ENCODE peak calls at places on chromosome 6, in five cellular contexts. P, G, B, N and A are unnamed samples. For H3K4me1, the result is how much of the 10 kb centered on the place peaks cover.

GRCh38 chr6:125154184-125155135 is 887 bp downstream of the TPD52L1 start:
- DNase-seq in G (peak), N (peak), B (peak), P (no peak), A (peak)

GRCh38 chr6:20680697-20681165 is 146.5 kb downstream of the CDKAL1 start:
- DNase-seq in G (no peak), B (no peak), N (no peak), P (no peak), A (no peak)

GRCh38 chr6:120077489-120077888 is 727.9 kb upstream of the MAN1A1 start:
- DNase-seq in G (no peak), N (no peak), P (no peak), B (no peak), A (no peak)

GRCh38 chr6:168774381-168774780 is 333.4 kb downstream of the SMOC2 start:
- DNase-seq in P (no peak), G (no peak), N (no peak), B (no peak), A (no peak)

GRCh38 chr6:110181131-110182027 is 1.2 kb downstream of the CDC40 start:
- DNase-seq in B (no peak), N (no peak), G (no peak), P (no peak), A (no peak)

GRCh38 chr6:100176321-100176950 is 182.4 kb upstream of the MCHR2 start:
- DNase-seq in G (no peak), P (no peak), B (no peak), N (no peak), A (no peak)

GRCh38 chr6:117513778-117514371 is 31.4 kb downstream of the DCBLD1 start:
- DNase-seq in N (no peak), G (no peak), B (no peak), P (no peak), A (no peak)

GRCh38 chr6:37877373-37878149 is 58.0 kb downstream of the ZFAND3 start:
- DNase-seq in G (no peak), N (no peak), P (no peak), B (no peak), A (no peak)

GRCh38 chr6:29071831-29072723 is 15.0 kb downstream of the OR2B3 start:
- DNase-seq in N (peak), B (no peak), G (peak), P (no peak), A (peak)

GRCh38 chr6:145904391-145904790 is 59.8 kb downstream of the SHPRH start:
- DNase-seq in G (no peak), N (no peak), B (no peak), P (no peak), A (no peak)

GRCh38 chr6:134520181-134521115 is 202.5 kb upstream of the SGK1 start:
- DNase-seq in G (no peak), P (no peak), B (no peak), N (no peak), A (no peak)

GRCh38 chr6:106460481-106460880 is 100.0 kb downstream of the CRYBG1 start:
- DNase-seq in G (no peak), N (no peak), P (no peak), B (no peak), A (no peak)

GRCh38 chr6:106462923-106463557 is 102.5 kb downstream of the CRYBG1 start:
- DNase-seq in G (no peak), P (no peak), N (no peak), B (no peak), A (no peak)

GRCh38 chr6:106458021-106458986 is 97.8 kb downstream of the CRYBG1 start:
- DNase-seq in G (no peak), B (no peak), N (no peak), P (no peak), A (no peak)

GRCh38 chr6:106466211-106466610 is 105.7 kb downstream of the CRYBG1 start:
- DNase-seq in B (no peak), N (no peak), G (no peak), P (no peak), A (no peak)

DNA sequence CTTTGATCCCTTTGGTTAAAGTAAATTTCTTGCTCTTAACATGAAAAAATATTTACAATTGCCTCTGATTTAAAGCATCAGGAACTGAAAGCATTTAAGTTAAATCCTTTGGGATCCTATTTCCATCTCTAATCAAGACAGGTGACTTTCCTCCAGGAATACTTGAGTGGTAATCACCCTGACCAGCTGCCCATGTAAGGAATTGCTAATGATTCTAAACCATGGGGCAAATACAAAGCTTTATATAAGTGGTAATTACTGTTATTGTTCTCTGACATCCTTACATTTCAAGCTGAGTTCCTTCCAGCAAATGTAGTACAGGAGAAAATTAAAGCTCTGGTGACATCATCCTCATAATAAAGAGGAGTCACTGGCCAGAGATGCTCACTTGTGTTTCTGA is 100.6 kb downstream of the CRYBG1 start:
- DNase-seq in B (no peak), G (no peak), N (no peak), P (no peak), A (no peak)
- H3K4me1 ChIP-seq in B (under half), G (under half), N (under half), P (under half), A (under half)

DNA sequence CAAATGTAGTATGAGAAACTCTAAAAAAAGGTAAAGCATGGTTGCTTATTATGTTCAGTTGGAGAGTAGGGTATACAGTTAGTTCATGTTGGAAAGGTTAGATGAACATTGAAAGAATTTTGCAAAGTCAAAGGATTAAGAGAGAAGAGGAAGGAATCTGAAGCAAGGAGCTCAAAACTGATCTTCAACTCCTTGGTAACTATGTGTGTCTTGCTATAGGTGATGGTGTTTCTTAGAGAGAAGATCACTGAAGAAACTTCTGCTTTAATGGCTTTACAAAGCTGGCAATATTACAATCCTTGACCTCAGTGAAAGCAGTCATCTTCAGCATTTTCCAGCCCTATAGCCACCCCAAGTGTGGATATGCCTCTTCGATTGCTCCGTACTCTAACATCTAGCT is 4.7 kb downstream of the HLA-DRA start:
- DNase-seq in N (no peak), P (no peak), G (no peak), B (no peak), A (no peak)
- TF ChIP-seq POLR2AphosphoS5 in N (no peak), P (no peak), G (no peak), B (no peak), A (no peak)

GRCh38 chr6:57268294-57268640 is 46.2 kb upstream of the RAB23 start:
- DNase-seq in G (no peak), N (no peak), P (no peak), B (no peak), A (no peak)

GRCh38 chr6:57262491-57262890 is 40.4 kb upstream of the RAB23 start:
- DNase-seq in N (no peak), G (peak), B (no peak), P (peak), A (no peak)

GRCh38 chr6:57265755-57266221 is 43.7 kb upstream of the RAB23 start:
- DNase-seq in P (no peak), B (no peak), N (no peak), G (no peak), A (no peak)

GRCh38 chr6:57262901-57263694 is 41.0 kb upstream of the RAB23 start:
- DNase-seq in B (no peak), G (no peak), P (no peak), N (no peak), A (no peak)

DNA sequence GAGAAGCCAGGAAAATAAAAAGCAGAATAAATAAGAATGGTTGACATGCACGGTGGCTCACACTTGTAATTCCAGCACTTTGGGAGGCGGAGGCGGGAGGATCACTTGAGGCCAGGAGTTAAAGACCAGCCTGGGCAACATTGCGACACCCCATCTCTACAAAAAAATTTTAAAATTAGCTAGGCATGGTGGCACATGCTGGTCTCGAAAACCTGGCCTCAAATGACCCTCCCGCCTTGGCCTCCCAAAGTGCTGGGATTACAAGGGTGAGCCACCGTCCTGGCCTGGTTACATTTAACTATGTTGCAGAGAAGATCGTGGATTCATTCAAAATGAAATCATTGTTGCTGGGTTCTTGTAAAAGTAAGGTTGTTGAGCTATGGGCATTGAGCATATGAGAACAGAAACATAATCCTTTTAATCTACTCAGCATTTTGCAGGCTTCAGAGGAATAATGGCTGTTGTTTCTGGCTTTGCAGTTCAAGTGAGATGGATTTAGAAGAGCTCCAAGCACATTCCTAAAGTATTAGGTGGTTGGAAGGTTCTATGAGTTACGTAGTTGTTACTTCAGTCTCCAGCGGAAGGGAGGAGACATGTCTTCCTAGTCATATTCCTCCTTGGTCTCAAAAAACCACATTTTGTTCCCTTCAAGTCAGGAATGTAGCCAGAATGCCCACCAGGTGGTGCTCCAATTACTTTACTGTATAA is 45.6 kb upstream of the RAB23 start:
- DNase-seq in G (peak), P (peak), N (peak), B (no peak), A (peak)
- H3K4me1 ChIP-seq in G (under half), P (under half), N (under half), B (under half), A (under half)

GRCh38 chr6:3888153-3888957 is 39.2 kb downstream of the FAM50B start:
- DNase-seq in G (peak), N (no peak), B (peak), P (peak), A (no peak)

GRCh38 chr6:3884007-3884745 is 35.0 kb downstream of the FAM50B start:
- DNase-seq in N (no peak), G (no peak), B (no peak), P (no peak), A (no peak)

GRCh38 chr6:3882865-3883264 is 33.7 kb downstream of the FAM50B start:
- DNase-seq in P (no peak), B (no peak), G (no peak), N (no peak), A (no peak)

GRCh38 chr6:3885262-3886036 is 36.3 kb downstream of the FAM50B start:
- DNase-seq in N (no peak), P (no peak), B (no peak), G (no peak), A (no peak)

DNA sequence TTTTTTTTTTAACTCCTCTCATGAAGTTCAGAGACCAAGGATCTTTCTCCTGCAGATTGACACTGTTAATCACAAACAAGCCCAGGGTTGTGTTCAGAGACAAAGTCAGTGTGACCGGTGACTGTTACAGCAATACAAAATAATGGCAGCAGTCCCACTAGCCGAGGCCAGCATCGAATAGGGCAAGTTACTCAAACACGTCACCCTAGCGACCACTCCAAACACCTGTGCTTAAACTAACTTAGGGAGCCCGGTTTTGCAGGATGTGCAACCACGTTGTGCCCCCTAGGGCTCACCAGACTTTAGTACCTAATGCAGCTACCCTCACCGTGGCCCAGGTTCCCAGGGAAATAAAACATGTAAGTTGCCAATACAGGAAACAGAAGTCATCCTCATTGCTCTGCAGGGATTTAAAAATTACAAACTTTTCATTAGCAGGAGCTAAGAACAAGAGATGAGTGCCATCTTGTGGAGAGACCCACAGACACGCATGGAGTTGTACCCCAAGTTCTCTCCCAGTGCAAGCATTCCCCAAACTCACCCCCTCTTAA is 38.1 kb downstream of the FAM50B start:
- DNase-seq in N (no peak), G (no peak), B (no peak), P (no peak), A (no peak)
- TF ChIP-seq POLR2AphosphoS5 in N (no peak), G (no peak), B (no peak), P (no peak), A (no peak)

GRCh38 chr6:71676298-71676697 is 210.1 kb upstream of the RIMS1 start:
- DNase-seq in P (no peak), G (no peak), N (no peak), B (no peak), A (no peak)
- H3K4me1 ChIP-seq in P (under half), G (under half), N (under half), B (under half), A (under half)

GRCh38 chr6:154822947-154823558 is 89.8 kb downstream of the SCAF8 start:
- DNase-seq in N (no peak), B (no peak), G (no peak), P (no peak), A (no peak)
- TF ChIP-seq POLR2AphosphoS5 in N (no peak), B (no peak), G (no peak), P (no peak), A (no peak)

GRCh38 chr6:159044899-159045727 is at the start of gene TAGAP:
- DNase-seq in N (no peak), B (peak), P (peak), G (peak), A (peak)
- H3K4me1 ChIP-seq in N (under half), B (under half), P (under half), G (under half), A (under half)

DNA sequence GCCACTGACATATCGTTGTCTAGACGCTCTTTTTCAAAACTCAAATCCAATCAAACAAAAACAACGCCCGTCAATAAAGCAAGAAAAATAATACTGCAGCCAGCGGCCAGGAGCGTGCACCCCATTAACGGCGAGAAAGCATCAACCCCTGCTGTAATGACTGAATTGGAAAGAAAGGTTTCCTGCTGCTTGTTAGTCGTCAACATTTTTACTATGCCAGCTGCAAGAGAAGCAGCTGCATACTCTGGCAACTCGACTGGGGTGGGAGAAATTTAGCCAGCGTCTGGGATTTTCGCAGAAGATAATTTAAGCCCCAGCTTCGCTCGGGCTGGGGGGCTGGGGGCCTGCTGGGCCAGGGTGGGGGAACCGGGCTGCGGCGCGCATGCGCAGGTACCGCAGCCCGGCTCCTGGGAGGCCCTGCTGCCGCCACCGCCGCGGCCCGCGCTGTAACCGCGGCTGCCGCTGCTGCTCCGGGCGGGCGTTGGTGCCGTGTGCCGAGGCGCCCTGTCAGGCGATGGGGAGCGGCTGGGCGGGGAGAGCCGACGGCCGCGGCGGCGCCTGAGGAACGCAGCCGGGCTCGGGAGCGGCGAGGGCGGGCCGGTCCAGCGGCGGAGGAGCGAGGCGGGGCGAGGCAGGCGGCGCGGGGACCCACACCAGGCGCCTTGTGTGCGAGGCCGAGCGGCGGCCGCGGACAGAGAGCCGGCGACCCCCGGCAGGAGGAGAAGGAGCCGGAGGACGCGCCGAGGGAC is 732 bp upstream of the STXBP5 start:
- DNase-seq in B (peak), G (peak), P (peak), N (peak), A (peak)
- TF ChIP-seq POLR2AphosphoS5 in B (peak), G (peak), P (peak), N (peak), A (peak)

DNA sequence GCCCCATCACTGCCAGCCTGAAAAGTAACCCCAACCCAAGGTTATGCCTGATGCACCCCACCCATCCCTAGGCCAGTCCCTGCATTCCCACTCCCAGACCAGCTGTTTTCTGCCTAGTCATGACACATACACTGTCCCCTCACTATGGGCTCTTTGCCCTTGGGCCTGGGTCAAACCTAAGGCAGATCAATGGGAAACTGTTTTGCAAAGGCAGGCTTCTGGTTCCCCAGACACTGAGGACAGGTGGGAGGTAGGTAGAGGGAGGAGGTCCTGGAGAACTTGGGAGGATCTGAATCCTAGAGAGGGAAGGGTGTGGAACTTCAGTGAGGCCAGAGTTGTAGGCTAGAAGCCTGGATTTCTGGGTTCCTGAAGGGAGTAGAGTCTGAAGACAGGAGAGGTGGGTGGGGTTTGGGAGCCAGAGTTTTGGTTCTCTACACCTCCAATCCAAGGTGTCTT is 2.1 kb downstream of the CLIC1 start:
- DNase-seq in G (no peak), P (no peak), N (no peak), B (peak), A (no peak)
- H3K4me1 ChIP-seq in G (half or more), P (half or more), N (under half), B (half or more), A (half or more)

GRCh38 chr6:35319346-35320030 is 21.9 kb downstream of the DEF6 start:
- DNase-seq in G (no peak), P (no peak), B (no peak), N (peak), A (no peak)

GRCh38 chr6:35317483-35318199 is 20.0 kb downstream of the DEF6 start:
- DNase-seq in N (no peak), G (no peak), B (no peak), P (no peak), A (no peak)

GRCh38 chr6:35320031-35320410 is 22.3 kb upstream of the PPARD start:
- DNase-seq in G (no peak), P (no peak), N (no peak), B (no peak), A (no peak)

GRCh38 chr6:35318845-35319220 is 21.2 kb downstream of the DEF6 start:
- DNase-seq in P (no peak), B (no peak), N (no peak), G (no peak), A (no peak)

GRCh38 chr6:35318200-35318844 is 20.7 kb downstream of the DEF6 start:
- DNase-seq in P (peak), G (peak), B (no peak), N (peak), A (peak)
- TF ChIP-seq POLR2AphosphoS5 in P (no peak), G (no peak), B (peak), N (no peak), A (no peak)